ENCODE peak calls at places on chromosomes 6 and 20, in five cellular contexts. P is upper lobe of right lung, U is NCI-H2171 treated with DMSO at 0.1 percent for 48 hours, H is stromal cell of bone marrow, K is uterus. S is an unnamed sample.

GRCh38 chr20:50569864-50570836 is 60.0 kb downstream of the PTPN1 start:
- DNase-seq in U (no peak), H (no peak), P (no peak), K (no peak), S (peak)

GRCh38 chr6:56440551-56440981 is 193.2 kb upstream of the COL21A1 start:
- DNase-seq in P (no peak), K (no peak), U (no peak), H (no peak), S (no peak)

GRCh38 chr6:163405412-163406309 is 8.9 kb upstream of the QKI start:
- DNase-seq in P (peak), H (no peak), U (no peak), K (peak), S (no peak)

GRCh38 chr20:4459081-4459480 is 262.6 kb upstream of the PRND start:
- DNase-seq in H (no peak), U (no peak), K (no peak), P (no peak), S (no peak)

GRCh38 chr6:17901493-17901892 is 85.9 kb downstream of the KIF13A start:
- DNase-seq in P (no peak), H (no peak), U (no peak), K (no peak), S (no peak)

GRCh38 chr6:40719671-40720374 is 132.7 kb upstream of the LRFN2 start:
- DNase-seq in K (no peak), H (peak), U (peak), P (no peak), S (no peak)

GRCh38 chr20:25072226-25072811 is 9.6 kb downstream of the VSX1 start:
- DNase-seq in H (no peak), P (peak), U (no peak), K (no peak), S (no peak)

GRCh38 chr6:168968228-168968627 is 285.4 kb downstream of the THBS2 start:
- DNase-seq in P (no peak), U (peak), K (peak), H (peak), S (no peak)

GRCh38 chr6:99434702-99435530 is 9.8 kb upstream of the PNISR start:
- DNase-seq in U (peak), K (no peak), H (peak), P (no peak), S (peak)

GRCh38 chr6:17867880-17868279 is 119.6 kb downstream of the KIF13A start:
- DNase-seq in P (no peak), U (peak), K (no peak), H (no peak), S (peak)

GRCh38 chr6:84546427-84546914 is 217.9 kb downstream of the TBX18 start:
- DNase-seq in U (no peak), H (peak), P (no peak), K (no peak), S (no peak)

GRCh38 chr6:71287926-71288227 is 734 bp upstream of the OGFRL1 start:
- DNase-seq in H (no peak), K (no peak), U (no peak), P (no peak), S (no peak)

GRCh38 chr20:63114006-63114692 is 101.8 kb downstream of the YTHDF1 start:
- DNase-seq in U (peak), H (no peak), K (no peak), P (no peak), S (no peak)

GRCh38 chr6:109878291-109878690 is 99.8 kb upstream of the GPR6 start:
- DNase-seq in K (no peak), U (no peak), P (no peak), H (no peak), S (no peak)

GRCh38 chr20:47453167-47453782 is 48.4 kb upstream of the NCOA3 start:
- DNase-seq in U (no peak), K (no peak), P (no peak), H (peak), S (no peak)

GRCh38 chr6:43874814-43875590 is 105.0 kb downstream of the VEGFA start:
- DNase-seq in P (no peak), U (no peak), K (no peak), H (no peak), S (no peak)

GRCh38 chr20:64108731-64109389 is 1.5 kb upstream of the NPBWR2 start:
- DNase-seq in K (peak), H (no peak), U (no peak), P (peak), S (no peak)

GRCh38 chr6:99885051-99885450 is 109.0 kb downstream of the MCHR2 start:
- DNase-seq in K (no peak), H (no peak), U (no peak), P (no peak), S (no peak)

GRCh38 chr6:138514860-138515540 is 15.7 kb upstream of the NHSL1 start:
- DNase-seq in K (no peak), H (no peak), P (no peak), U (no peak), S (no peak)

GRCh38 chr6:3281669-3282460 is 23.1 kb downstream of the PSMG4 start:
- DNase-seq in U (no peak), K (peak), P (peak), H (peak), S (peak)

GRCh38 chr6:170371588-170371987 is 65.0 kb downstream of the FAM120B start:
- DNase-seq in H (no peak), K (no peak), U (no peak), P (no peak), S (no peak)

GRCh38 chr6:159079367-159079766 is 34.6 kb upstream of the TAGAP start:
- DNase-seq in K (no peak), P (no peak), U (no peak), H (no peak), S (no peak)

GRCh38 chr20:53316221-53316937 is 277.3 kb downstream of the ZNF217 start:
- DNase-seq in U (no peak), K (no peak), H (no peak), P (no peak), S (no peak)

GRCh38 chr6:106746660-106747059 is 117.3 kb downstream of the QRSL1 start:
- DNase-seq in U (peak), P (no peak), H (peak), K (no peak), S (no peak)

GRCh38 chr6:45416700-45417099 is 39.0 kb upstream of the SUPT3H start:
- DNase-seq in U (no peak), P (no peak), K (no peak), H (no peak), S (no peak)

GRCh38 chr20:25087186-25087929 is 5.4 kb upstream of the VSX1 start:
- DNase-seq in U (no peak), H (no peak), K (no peak), P (no peak), S (no peak)

GRCh38 chr6:75285156-75285639 is 606 bp upstream of the TMEM30A start:
- DNase-seq in P (no peak), H (no peak), U (peak), K (no peak), S (no peak)

GRCh38 chr6:138569970-138570715 is 70.8 kb upstream of the NHSL1 start:
- DNase-seq in P (no peak), H (no peak), U (no peak), K (no peak), S (peak)

GRCh38 chr20:57592263-57593092 is 27.7 kb downstream of the ZBP1 start:
- DNase-seq in P (no peak), U (no peak), K (no peak), H (no peak), S (no peak)

GRCh38 chr20:63444548-63444947 is 27.9 kb downstream of the KCNQ2 start:
- DNase-seq in U (no peak), H (no peak), K (no peak), P (no peak), S (no peak)

GRCh38 chr6:28544211-28544610 is 18.5 kb downstream of the GPX5 start:
- DNase-seq in H (no peak), U (no peak), P (no peak), K (no peak), S (no peak)

GRCh38 chr6:67345946-67346345 is 1289.1 kb upstream of the ADGRB3 start:
- DNase-seq in U (peak), K (no peak), H (no peak), P (no peak), S (no peak)

GRCh38 chr6:141610741-141611140 is 522.0 kb upstream of the GJE1 start:
- DNase-seq in P (no peak), H (no peak), K (no peak), U (peak), S (no peak)

GRCh38 chr6:157716553-157716952 is 106.5 kb upstream of the SNX9 start:
- DNase-seq in U (no peak), K (no peak), H (peak), P (no peak), S (no peak)

GRCh38 chr6:7138921-7139358 is 31.2 kb downstream of the RREB1 start:
- DNase-seq in U (no peak), H (no peak), P (no peak), K (no peak), S (no peak)